ENCODE peak calls at places on chromosomes 3 and 15, in four cellular contexts. Y is dermis microvascular lymphatic vessel endothelial cell; P is foreskin fibroblast; N is stimulated activated CD8-positive, alpha-beta memory T cell treated with anti-CD3 and anti-CD28 coated beads, Interleukin-4, amount 100 ng/mL, for 24 hours. M is an unnamed sample.

GRCh38 chr3:12393894-12394293 is 90.4 kb upstream of the TSEN2 start:
- DNase-seq in N (no peak), Y (no peak), P (peak), M (no peak)

GRCh38 chr15:59116141-59116540 is 11.2 kb downstream of the CCNB2 start:
- DNase-seq in P (peak), Y (no peak), N (no peak), M (no peak)

GRCh38 chr3:7876741-7877297 is 624.8 kb upstream of the LMCD1 start:
- DNase-seq in P (no peak), Y (peak), N (no peak), M (peak)

GRCh38 chr3:50120364-50121095 is 31.8 kb downstream of the RBM5 start:
- DNase-seq in Y (no peak), P (no peak), N (no peak), M (no peak)

GRCh38 chr3:174132006-174132405 is 727.1 kb upstream of the NAALADL2 start:
- DNase-seq in P (no peak), Y (no peak), N (no peak), M (no peak)

GRCh38 chr15:62957130-62957529 is 85.4 kb upstream of the TPM1 start:
- DNase-seq in P (no peak), N (no peak), Y (peak), M (no peak)

GRCh38 chr3:13123266-13123665 is 50.0 kb upstream of the IQSEC1 start:
- DNase-seq in N (no peak), P (no peak), Y (no peak), M (no peak)

GRCh38 chr3:143163562-143163961 is 44.0 kb downstream of the CHST2 start:
- DNase-seq in P (no peak), N (no peak), Y (no peak), M (no peak)

GRCh38 chr15:100890059-100890720 is 10.6 kb downstream of the ALDH1A3 start:
- DNase-seq in N (no peak), P (no peak), Y (peak), M (no peak)

GRCh38 chr3:171788546-171789351 is 21.5 kb downstream of the PLD1 start:
- DNase-seq in N (no peak), P (peak), Y (peak), M (peak)

GRCh38 chr15:89827821-89828220 is 13.2 kb upstream of the ANPEP start:
- DNase-seq in P (no peak), Y (no peak), N (no peak), M (no peak)

GRCh38 chr3:67382551-67382950 is 271.9 kb downstream of the SUCLG2 start:
- DNase-seq in P (no peak), N (no peak), Y (no peak), M (no peak)

GRCh38 chr3:64399205-64399800 is 174.0 kb upstream of the PRICKLE2 start:
- DNase-seq in N (no peak), P (peak), Y (peak), M (peak)

GRCh38 chr15:51688863-51689262 is 7.6 kb downstream of the SCG3 start:
- DNase-seq in N (no peak), P (no peak), Y (no peak), M (no peak)

GRCh38 chr15:66239514-66239913 is 14.0 kb downstream of the MEGF11 start:
- DNase-seq in P (no peak), Y (no peak), N (no peak), M (no peak)

GRCh38 chr15:40075298-40076044 is 33.2 kb downstream of the BMF start:
- DNase-seq in Y (peak), N (no peak), P (no peak), M (no peak)

GRCh38 chr3:58383904-58384303 is 49.7 kb downstream of the PDHB start:
- DNase-seq in Y (peak), P (peak), N (no peak), M (peak)

GRCh38 chr3:126649556-126650092 is 5.3 kb downstream of the TXNRD3 start:
- DNase-seq in P (no peak), N (no peak), Y (no peak), M (no peak)

GRCh38 chr15:25783607-25784131 is 79.5 kb downstream of the ATP10A start:
- DNase-seq in Y (no peak), N (peak), P (no peak), M (peak)

GRCh38 chr3:107117922-107118576 is 259.2 kb upstream of the CCDC54 start:
- DNase-seq in Y (peak), N (no peak), P (peak), M (peak)

GRCh38 chr15:70273808-70274207 is 176.1 kb upstream of the TLE3 start:
- DNase-seq in Y (no peak), P (no peak), N (no peak), M (no peak)

GRCh38 chr3:195153121-195153520 is 117.8 kb downstream of the XXYLT1 start:
- DNase-seq in Y (no peak), N (no peak), P (no peak), M (no peak)

GRCh38 chr15:89551502-89551901 is 23.8 kb upstream of the TICRR start:
- DNase-seq in P (no peak), Y (no peak), N (no peak), M (peak)

GRCh38 chr15:26702381-26702780 is 70.5 kb downstream of the GABRB3 start:
- DNase-seq in Y (no peak), P (no peak), N (no peak), M (no peak)

GRCh38 chr15:33098082-33099058 is 96.1 kb downstream of the FMN1 start:
- DNase-seq in N (no peak), Y (peak), P (peak), M (peak)

GRCh38 chr3:189664311-189664710 is 33.1 kb downstream of the TP63 start:
- DNase-seq in Y (peak), N (no peak), P (peak), M (no peak)

GRCh38 chr15:70856884-70857546 is 3.1 kb upstream of the LARP6 start:
- DNase-seq in P (peak), N (no peak), Y (peak), M (no peak)

GRCh38 chr3:197908957-197909701 is 40.9 kb upstream of the RPL35A start:
- DNase-seq in P (no peak), Y (no peak), N (no peak), M (no peak)

GRCh38 chr3:89145995-89146394 is 38.6 kb downstream of the EPHA3 start:
- DNase-seq in P (peak), Y (no peak), N (no peak), M (peak)